ENCODE peak calls at places on chromosomes 12 and 14, in seven cellular contexts. D, Q, O, N, J, I and A are unnamed samples.

GRCh38 chr14:89575386-89576061 is 158.5 kb upstream of the FOXN3 start:
- DNase-seq in D (no peak), Q (no peak), O (no peak), N (no peak), J (no peak), I (no peak), A (no peak)

GRCh38 chr12:90970471-90970870 is 15.5 kb upstream of the CCER1 start:
- DNase-seq in D (no peak), Q (no peak), O (no peak), N (no peak), J (no peak), I (no peak), A (no peak)

GRCh38 chr12:73308079-73308478 is 1035.9 kb downstream of the TRHDE start:
- DNase-seq in D (no peak), Q (no peak), O (no peak), N (no peak), J (no peak), I (no peak), A (no peak)

GRCh38 chr14:26960049-26960688 is 362.3 kb upstream of the NOVA1 start:
- DNase-seq in D (peak; percentile 17), Q (no peak), O (no peak), N (no peak), J (no peak), I (no peak), A (peak; percentile 12)

GRCh38 chr14:21993070-21993469 is 319.5 kb upstream of the OR4E1 start:
- DNase-seq in D (no peak), Q (no peak), O (no peak), N (no peak), J (no peak), I (no peak), A (no peak)

GRCh38 chr12:130680451-130680990 is 35.6 kb downstream of the RIMBP2 start:
- DNase-seq in D (no peak), Q (no peak), O (no peak), N (no peak), J (no peak), I (no peak), A (no peak)

GRCh38 chr14:54947230-54947629 is 44.6 kb upstream of the GCH1 start:
- DNase-seq in D (no peak), Q (no peak), O (no peak), N (no peak), J (no peak), I (no peak), A (no peak)

GRCh38 chr12:50190859-50191258 is 23.7 kb upstream of the CERS5 start:
- DNase-seq in D (no peak), Q (no peak), O (no peak), N (no peak), J (no peak), I (no peak), A (no peak)